ENCODE peak calls at places on chromosome 18, in six cellular contexts. One of them, this sample, is unnamed.

GRCh38 chr18:77207540-77207939 is 42.1 kb upstream of the GALR1 start:
- DNase-seq in NCI-H187 treated with DMSO at 0.1 percent for 48 hours: no peak
- DNase-seq in NCI-H2081: peak; percentile 6
- DNase-seq in aorta: peak; percentile 80
- DNase-seq in NCI-H1105: peak; percentile 47
- DNase-seq in iris pigment epithelial cell: peak; percentile 87
- DNase-seq in this sample: peak; percentile 76

GRCh38 chr18:41871229-41872000 is 83.6 kb upstream of the PIK3C3 start:
- DNase-seq in NCI-H187 treated with DMSO at 0.1 percent for 48 hours: no peak
- DNase-seq in NCI-H2081: no peak
- DNase-seq in aorta: no peak
- DNase-seq in iris pigment epithelial cell: peak; percentile 18
- DNase-seq in NCI-H1105: no peak
- DNase-seq in this sample: peak; percentile 5

GRCh38 chr18:12329125-12329698 is 21.2 kb downstream of the TUBB6 start:
- DNase-seq in NCI-H2081: no peak
- DNase-seq in NCI-H187 treated with DMSO at 0.1 percent for 48 hours: no peak
- DNase-seq in aorta: no peak
- DNase-seq in NCI-H1105: no peak
- DNase-seq in iris pigment epithelial cell: no peak
- DNase-seq in this sample: no peak

GRCh38 chr18:59814872-59815271 is 84.9 kb upstream of the PMAIP1 start:
- DNase-seq in iris pigment epithelial cell: peak; percentile 76
- DNase-seq in NCI-H1105: no peak
- DNase-seq in NCI-H187 treated with DMSO at 0.1 percent for 48 hours: no peak
- DNase-seq in aorta: no peak
- DNase-seq in NCI-H2081: no peak
- DNase-seq in this sample: peak; percentile 86

GRCh38 chr18:79698668-79699335 is 19.2 kb downstream of the CTDP1 start:
- DNase-seq in aorta: no peak
- DNase-seq in NCI-H2081: no peak
- DNase-seq in NCI-H187 treated with DMSO at 0.1 percent for 48 hours: no peak
- DNase-seq in iris pigment epithelial cell: peak; percentile 49
- DNase-seq in NCI-H1105: no peak
- DNase-seq in this sample: peak; percentile 45

GRCh38 chr18:58310517-58310916 is 266.5 kb downstream of the NEDD4L start:
- DNase-seq in aorta: no peak
- DNase-seq in NCI-H187 treated with DMSO at 0.1 percent for 48 hours: no peak
- DNase-seq in NCI-H2081: no peak
- DNase-seq in NCI-H1105: no peak
- DNase-seq in iris pigment epithelial cell: peak; percentile 41
- DNase-seq in this sample: no peak

GRCh38 chr18:65938592-65939372 is 188.0 kb downstream of the CDH7 start:
- DNase-seq in NCI-H187 treated with DMSO at 0.1 percent for 48 hours: peak; percentile 8
- DNase-seq in aorta: no peak
- DNase-seq in NCI-H1105: peak; percentile 26
- DNase-seq in NCI-H2081: peak; percentile 84
- DNase-seq in iris pigment epithelial cell: peak; percentile 24
- DNase-seq in this sample: peak; percentile 2

GRCh38 chr18:2914185-2914584 is 67.4 kb downstream of the EMILIN2 start:
- DNase-seq in iris pigment epithelial cell: no peak
- DNase-seq in aorta: no peak
- DNase-seq in NCI-H187 treated with DMSO at 0.1 percent for 48 hours: no peak
- DNase-seq in NCI-H1105: no peak
- DNase-seq in NCI-H2081: no peak
- DNase-seq in this sample: no peak

GRCh38 chr18:77993188-77993981 is 743.7 kb downstream of the GALR1 start:
- DNase-seq in aorta: no peak
- DNase-seq in NCI-H187 treated with DMSO at 0.1 percent for 48 hours: no peak
- DNase-seq in iris pigment epithelial cell: no peak
- DNase-seq in NCI-H2081: no peak
- DNase-seq in NCI-H1105: no peak
- DNase-seq in this sample: no peak

GRCh38 chr18:44997139-44997538 is 316.5 kb downstream of the SETBP1 start:
- DNase-seq in NCI-H2081: no peak
- DNase-seq in NCI-H187 treated with DMSO at 0.1 percent for 48 hours: no peak
- DNase-seq in NCI-H1105: no peak
- DNase-seq in iris pigment epithelial cell: no peak
- DNase-seq in aorta: no peak
- DNase-seq in this sample: no peak

GRCh38 chr18:75207298-75208054 is 1.5 kb downstream of the PTGR3 start:
- DNase-seq in NCI-H2081: peak; percentile 42
- DNase-seq in NCI-H187 treated with DMSO at 0.1 percent for 48 hours: no peak
- DNase-seq in iris pigment epithelial cell: peak; percentile 45
- DNase-seq in aorta: no peak
- DNase-seq in NCI-H1105: no peak
- DNase-seq in this sample: no peak

GRCh38 chr18:62659698-62660097 is 55.6 kb upstream of the PHLPP1 start:
- DNase-seq in iris pigment epithelial cell: no peak
- DNase-seq in NCI-H2081: no peak
- DNase-seq in aorta: no peak
- DNase-seq in NCI-H1105: no peak
- DNase-seq in NCI-H187 treated with DMSO at 0.1 percent for 48 hours: no peak
- DNase-seq in this sample: no peak

GRCh38 chr18:46672062-46672970 is 15.3 kb upstream of the LOXHD1 start:
- DNase-seq in aorta: no peak
- DNase-seq in iris pigment epithelial cell: peak; percentile 68
- DNase-seq in NCI-H187 treated with DMSO at 0.1 percent for 48 hours: no peak
- DNase-seq in NCI-H2081: no peak
- DNase-seq in NCI-H1105: no peak
- DNase-seq in this sample: no peak

GRCh38 chr18:13139885-13140450 is 78.6 kb upstream of the LDLRAD4 start:
- DNase-seq in NCI-H1105: no peak
- DNase-seq in iris pigment epithelial cell: no peak
- DNase-seq in NCI-H187 treated with DMSO at 0.1 percent for 48 hours: no peak
- DNase-seq in aorta: no peak
- DNase-seq in NCI-H2081: no peak
- DNase-seq in this sample: no peak

GRCh38 chr18:21575656-21576055 is 24.8 kb downstream of the ESCO1 start:
- DNase-seq in aorta: no peak
- DNase-seq in NCI-H187 treated with DMSO at 0.1 percent for 48 hours: no peak
- DNase-seq in NCI-H1105: no peak
- DNase-seq in iris pigment epithelial cell: no peak
- DNase-seq in NCI-H2081: peak; percentile 2
- DNase-seq in this sample: no peak